ENCODE peak calls at places on chromosomes 4 and X, in seven cellular contexts. C is activated T-helper 2 cell treated with anti-CD3 and anti-CD28 coated beads, Interferon-gamma antibody, Interleukin-2, Interleukin-4, amounts not matched to agents 10 μg/mL and 5 μg/mL and 100 μg/mL, durations not matched to agents 14 hours and 24 hours and 36 hours; T is midbrain; B is NCI-H2029 treated with DMSO at 0.1 percent for 48 hours; K is mesothelial cell of epicardium; Z is AG09319; W is aorta. J is an unnamed sample.

GRCh38 chr4:96742332-96743014 is 902.6 kb downstream of the PDHA2 start:
- DNase-seq in C (no peak), T (no peak), B (no peak), K (no peak), Z (no peak), W (no peak), J (no peak)

GRCh38 chr4:126777649-126778048 is 855.1 kb upstream of the INTU start:
- DNase-seq in C (no peak), T (no peak), B (no peak), K (no peak), Z (peak), W (no peak), J (no peak)

GRCh38 chr4:8732092-8732491 is 139.5 kb downstream of the CPZ start:
- DNase-seq in C (no peak), T (no peak), B (no peak), K (no peak), Z (no peak), W (no peak), J (no peak)

GRCh38 chrX:114584983-114585842 is 1.3 kb downstream of the HTR2C start:
- DNase-seq in C (no peak), T (no peak), B (no peak), K (no peak), Z (no peak), W (no peak), J (no peak)

GRCh38 chrX:9566150-9566621 is 101.3 kb downstream of the TBL1X start:
- DNase-seq in C (no peak), T (peak), B (peak), K (no peak), Z (peak), W (peak), J (no peak)

GRCh38 chr4:102345795-102346100 is 466 bp upstream of the SLC39A8 start:
- DNase-seq in C (no peak), T (no peak), B (no peak), K (no peak), Z (no peak), W (no peak), J (no peak)

GRCh38 chr4:25313194-25313895 is 771 bp downstream of the ZCCHC4 start:
- DNase-seq in C (no peak), T (no peak), B (no peak), K (no peak), Z (no peak), W (no peak), J (no peak)

GRCh38 chr4:13521047-13521446 is 23.3 kb downstream of the NKX3-2 start:
- DNase-seq in C (no peak), T (no peak), B (no peak), K (no peak), Z (no peak), W (no peak), J (no peak)

GRCh38 chr4:170109586-170110289 is 20.0 kb upstream of the AADAT start:
- DNase-seq in C (no peak), T (no peak), B (no peak), K (no peak), Z (peak), W (no peak), J (no peak)

GRCh38 chr4:178395798-178396197 is 953.6 kb upstream of the AGA start:
- DNase-seq in C (no peak), T (no peak), B (no peak), K (no peak), Z (no peak), W (no peak), J (no peak)

GRCh38 chr4:122854444-122854843 is 27.8 kb downstream of the FGF2 start:
- DNase-seq in C (no peak), T (peak), B (no peak), K (no peak), Z (no peak), W (peak), J (no peak)

GRCh38 chr4:11596989-11597388 is 168.3 kb upstream of the HS3ST1 start:
- DNase-seq in C (no peak), T (no peak), B (no peak), K (no peak), Z (no peak), W (no peak), J (no peak)

GRCh38 chr4:8818063-8818881 is 53.4 kb downstream of the HMX1 start:
- DNase-seq in C (no peak), T (no peak), B (no peak), K (peak), Z (no peak), W (no peak), J (peak)

GRCh38 chrX:13142891-13143290 is 98.5 kb upstream of the FAM9C start:
- DNase-seq in C (no peak), T (no peak), B (no peak), K (no peak), Z (no peak), W (no peak), J (no peak)

GRCh38 chrX:130114141-130114561 is 3.9 kb upstream of the ELF4 start:
- DNase-seq in C (no peak), T (no peak), B (peak), K (no peak), Z (no peak), W (no peak), J (no peak)

GRCh38 chrX:19758536-19758935 is 128.9 kb downstream of the SH3KBP1 start:
- DNase-seq in C (no peak), T (no peak), B (no peak), K (no peak), Z (no peak), W (no peak), J (no peak)

GRCh38 chr4:153137168-153137567 is 67.1 kb upstream of the TRIM2 start:
- DNase-seq in C (no peak), T (no peak), B (no peak), K (no peak), Z (peak), W (peak), J (no peak)

GRCh38 chr4:22048326-22048725 is 99.8 kb upstream of the KCNIP4 start:
- DNase-seq in C (no peak), T (no peak), B (no peak), K (no peak), Z (no peak), W (no peak), J (no peak)

GRCh38 chrX:95055991-95056390 is 1382.0 kb downstream of the FAM133A start:
- DNase-seq in C (no peak), T (no peak), B (no peak), K (no peak), Z (no peak), W (no peak), J (no peak)

GRCh38 chr4:5912614-5913019 is 19.7 kb upstream of the CRMP1 start:
- DNase-seq in C (no peak), T (no peak), B (no peak), K (no peak), Z (no peak), W (no peak), J (no peak)

GRCh38 chr4:20126906-20127305 is 124.8 kb upstream of the SLIT2 start:
- DNase-seq in C (no peak), T (no peak), B (no peak), K (no peak), Z (no peak), W (no peak), J (no peak)

GRCh38 chrX:139739138-139739537 is 31.2 kb upstream of the MCF2 start:
- DNase-seq in C (peak), T (no peak), B (no peak), K (no peak), Z (no peak), W (no peak), J (no peak)

GRCh38 chr4:30653291-30653690 is 66.9 kb upstream of the PCDH7 start:
- DNase-seq in C (no peak), T (no peak), B (no peak), K (no peak), Z (no peak), W (no peak), J (no peak)

GRCh38 chr4:117949621-117950020 is 84.7 kb upstream of the NDST3 start:
- DNase-seq in C (no peak), T (no peak), B (no peak), K (no peak), Z (no peak), W (no peak), J (no peak)

GRCh38 chr4:148007303-148007702 is 275.4 kb downstream of the ARHGAP10 start:
- DNase-seq in C (no peak), T (no peak), B (no peak), K (no peak), Z (peak), W (no peak), J (no peak)

GRCh38 chr4:7186516-7187296 is 5.6 kb upstream of the SORCS2 start:
- DNase-seq in C (no peak), T (no peak), B (no peak), K (no peak), Z (no peak), W (no peak), J (peak)

GRCh38 chr4:110587666-110588285 is 35.1 kb downstream of the PITX2 start:
- DNase-seq in C (no peak), T (no peak), B (no peak), K (no peak), Z (no peak), W (no peak), J (no peak)

GRCh38 chr4:65668201-65669007 is 1.9 kb downstream of the EPHA5 start:
- DNase-seq in C (no peak), T (peak), B (no peak), K (peak), Z (no peak), W (peak), J (no peak)

GRCh38 chr4:183637461-183637860 is 21.5 kb downstream of the RWDD4 start:
- DNase-seq in C (no peak), T (no peak), B (no peak), K (no peak), Z (no peak), W (no peak), J (no peak)

GRCh38 chr4:22552802-22553201 is 36.9 kb upstream of the ADGRA3 start:
- DNase-seq in C (no peak), T (no peak), B (no peak), K (no peak), Z (no peak), W (no peak), J (no peak)

GRCh38 chr4:30821891-30822612 is 101.9 kb downstream of the PCDH7 start:
- DNase-seq in C (no peak), T (no peak), B (no peak), K (no peak), Z (no peak), W (no peak), J (no peak)

GRCh38 chr4:25943312-25943711 is 29.3 kb downstream of the SMIM20 start:
- DNase-seq in C (no peak), T (no peak), B (no peak), K (no peak), Z (no peak), W (no peak), J (no peak)

GRCh38 chr4:683982-684571 is 4.9 kb downstream of the SLC49A3 start:
- DNase-seq in C (peak), T (peak), B (peak), K (no peak), Z (no peak), W (peak), J (peak)

GRCh38 chrX:129979207-129979920 is 3.1 kb upstream of the BCORL1 start:
- DNase-seq in C (no peak), T (no peak), B (no peak), K (peak), Z (no peak), W (no peak), J (no peak)

GRCh38 chr4:151012836-151013235 is 2.2 kb downstream of the LRBA start:
- DNase-seq in C (no peak), T (no peak), B (no peak), K (no peak), Z (no peak), W (no peak), J (no peak)

GRCh38 chr4:8261851-8262535 is 7.6 kb upstream of the HTRA3 start:
- DNase-seq in C (no peak), T (no peak), B (no peak), K (no peak), Z (no peak), W (no peak), J (no peak)

GRCh38 chr4:145954924-145955339 is 16.3 kb upstream of the ZNF827 start:
- DNase-seq in C (no peak), T (no peak), B (no peak), K (no peak), Z (no peak), W (no peak), J (no peak)

GRCh38 chr4:146446555-146446954 is 75.2 kb downstream of the SLC10A7 start:
- DNase-seq in C (no peak), T (no peak), B (no peak), K (no peak), Z (no peak), W (no peak), J (no peak)

GRCh38 chr4:175413561-175413960 is 398.5 kb downstream of the GPM6A start:
- DNase-seq in C (no peak), T (no peak), B (no peak), K (no peak), Z (no peak), W (no peak), J (no peak)

J was measured in suprapubic skin.